ENCODE peak calls at places on chromosomes 12 and 14, in eight cellular contexts. L is prostate gland, B is uterus, A is gastrocnemius medialis, S is body of pancreas, X is colonic mucosa, M is OCI-LY7, T is A549. F is an unnamed sample. For H3K4me1, the result is how much of the 10 kb centered on the place peaks cover.

GRCh38 chr12:41932470-41932991 is 212.1 kb downstream of the GXYLT1 start:
- DNase-seq in B (peak), X (peak), L (no peak), M (peak), A (peak), T (no peak), S (peak), F (peak)

GRCh38 chr14:60974070-60974469 is 6.8 kb downstream of the TRMT5 start:
- DNase-seq in M (no peak), B (no peak), A (peak), S (no peak), X (no peak), T (no peak), L (no peak), F (no peak)

GRCh38 chr12:6536894-6537579 is 2.7 kb downstream of the GAPDH start:
- DNase-seq in X (no peak), B (no peak), M (peak), S (no peak), A (no peak), L (no peak), T (no peak), F (peak)

GRCh38 chr14:27411021-27411420 is 813.2 kb upstream of the NOVA1 start:
- DNase-seq in L (no peak), X (no peak), A (no peak), M (no peak), T (no peak), S (no peak), B (no peak), F (no peak)

GRCh38 chr14:33404054-33404453 is 465.4 kb downstream of the NPAS3 start:
- DNase-seq in B (no peak), X (no peak), L (no peak), S (no peak), T (no peak), A (no peak), M (no peak), F (no peak)

GRCh38 chr14:34971381-34971780 is 11.4 kb upstream of the SRP54 start:
- DNase-seq in M (no peak), X (no peak), A (no peak), T (no peak), S (no peak), L (no peak), B (no peak), F (no peak)

GRCh38 chr12:62808166-62808879 is 126.6 kb downstream of the PPM1H start:
- DNase-seq in X (no peak), A (no peak), M (no peak), B (no peak), T (no peak), L (no peak), S (no peak), F (no peak)

GRCh38 chr12:129552996-129553750 is 350.7 kb downstream of the TMEM132D start:
- DNase-seq in M (no peak), X (no peak), L (no peak), B (no peak), S (no peak), A (no peak), T (no peak), F (no peak)

GRCh38 chr14:95363468-95363954 is 43.8 kb upstream of the CLMN start:
- DNase-seq in B (no peak), S (no peak), M (no peak), A (no peak), X (no peak), L (no peak), T (no peak), F (no peak)

GRCh38 chr12:71840226-71840847 is 778 bp downstream of the TBC1D15 start:
- DNase-seq in B (no peak), L (no peak), A (no peak), M (no peak), S (no peak), T (peak), X (no peak), F (no peak)

GRCh38 chr14:81434230-81434629 is 34.1 kb upstream of the STON2 start:
- DNase-seq in L (no peak), X (no peak), S (no peak), T (no peak), B (no peak), M (no peak), A (no peak), F (no peak)

GRCh38 chr12:128792881-128793280 is 30.9 kb downstream of the SLC15A4 start:
- DNase-seq in X (no peak), A (no peak), S (no peak), L (no peak), B (no peak), T (no peak), M (no peak), F (peak)

GRCh38 chr14:65937804-65938316 is 525.3 kb downstream of the FUT8 start:
- DNase-seq in A (no peak), L (no peak), X (no peak), M (no peak), S (no peak), T (no peak), B (no peak), F (no peak)

GRCh38 chr14:65940056-65940735 is 527.7 kb downstream of the FUT8 start:
- DNase-seq in A (no peak), X (no peak), M (peak), B (no peak), L (no peak), S (no peak), T (peak), F (no peak)

GRCh38 chr14:65938738-65939137 is 526.2 kb downstream of the FUT8 start:
- DNase-seq in T (no peak), M (no peak), A (no peak), L (no peak), X (no peak), S (no peak), B (no peak), F (no peak)

GRCh38 chr14:65941091-65941490 is 528.6 kb downstream of the FUT8 start:
- DNase-seq in B (no peak), A (no peak), X (no peak), M (no peak), L (no peak), S (no peak), T (no peak), F (no peak)

DNA sequence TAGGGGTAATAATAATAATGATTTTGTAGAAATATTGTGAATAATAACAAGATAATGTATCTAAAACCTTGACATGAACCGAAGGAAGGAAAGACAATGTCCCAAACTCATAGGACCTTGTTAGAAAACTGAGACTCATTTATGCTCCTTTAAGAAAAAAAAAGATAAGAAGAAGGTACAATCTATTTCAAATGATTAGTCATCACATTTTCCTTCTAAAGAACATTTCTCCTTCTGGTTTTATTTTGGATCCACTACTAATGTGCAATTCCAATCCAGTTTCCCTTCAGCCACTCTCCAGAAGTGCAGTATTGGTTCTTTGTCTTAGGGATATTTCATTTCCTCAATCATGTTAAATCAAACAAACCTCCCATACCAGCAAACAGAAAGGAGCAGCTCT is 526.7 kb downstream of the FUT8 start:
- DNase-seq in L (no peak), A (no peak), S (no peak), T (no peak), X (no peak), B (no peak), M (no peak), F (no peak)
- H3K4me1 ChIP-seq in L (under half), A (under half), S (under half), T (under half), X (under half), B (under half), M (under half), F (under half)

GRCh38 chr12:89181271-89181920 is 170.9 kb downstream of the DUSP6 start:
- DNase-seq in S (no peak), A (no peak), L (no peak), X (no peak), M (no peak), B (no peak), T (peak), F (no peak)
- H3K4me1 ChIP-seq in S (under half), A (under half), L (under half), X (under half), M (under half), B (under half), T (half or more), F (under half)

GRCh38 chr12:132700212-132700913 is 10.3 kb upstream of the PGAM5 start:
- DNase-seq in A (no peak), B (no peak), L (no peak), M (no peak), T (no peak), S (no peak), X (no peak), F (no peak)
- H3K4me1 ChIP-seq in A (under half), B (under half), L (under half), M (under half), T (under half), S (under half), X (under half), F (under half)

DNA sequence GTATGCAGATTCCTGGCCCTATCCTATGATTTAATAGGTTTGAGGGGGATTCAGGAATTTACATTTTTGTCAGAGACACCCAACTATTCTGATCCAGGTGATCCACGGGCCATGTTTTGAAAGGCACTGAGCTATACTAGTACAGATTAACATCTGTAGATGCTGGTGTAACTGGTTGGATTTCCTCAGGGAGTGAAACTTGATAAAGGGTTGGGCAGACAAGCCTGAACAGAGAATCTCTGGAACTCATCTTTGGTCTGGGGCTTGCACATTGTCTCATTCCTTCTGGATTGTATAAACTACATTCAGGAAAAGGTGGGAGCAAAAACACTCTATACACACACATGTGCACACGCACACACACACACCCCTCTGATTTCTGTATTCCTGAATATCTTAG is 104.7 kb downstream of the SLC38A1 start:
- DNase-seq in B (no peak), L (no peak), S (no peak), X (no peak), A (no peak), M (no peak), T (no peak), F (no peak)
- H3K4me1 ChIP-seq in B (under half), L (under half), S (under half), X (under half), A (under half), M (under half), T (under half), F (under half)